ENCODE peak calls at places on chromosome 3, in ten cellular contexts. One of them, this sample, is unnamed.

GRCh38 chr3:53570709-53571108 is 76.3 kb downstream of the CACNA1D start:
- DNase-seq in Right ventricle myocardium superior: no peak
- DNase-seq in nucleus accumbens: no peak
- DNase-seq in T-cell: no peak
- DNase-seq in testis: no peak
- DNase-seq in NCI-H524: no peak
- DNase-seq in left cardiac atrium: peak
- DNase-seq in effector memory CD4-positive, alpha-beta T cell: no peak
- DNase-seq in Caki2: peak
- DNase-seq in fibroblast of villous mesenchyme: no peak
- DNase-seq in this sample: no peak

GRCh38 chr3:66468016-66468735 is 32.6 kb downstream of the LRIG1 start:
- DNase-seq in Right ventricle myocardium superior: no peak
- DNase-seq in nucleus accumbens: no peak
- DNase-seq in T-cell: no peak
- DNase-seq in testis: no peak
- DNase-seq in NCI-H524: no peak
- DNase-seq in left cardiac atrium: no peak
- DNase-seq in effector memory CD4-positive, alpha-beta T cell: no peak
- DNase-seq in Caki2: no peak
- DNase-seq in fibroblast of villous mesenchyme: peak
- DNase-seq in this sample: no peak

GRCh38 chr3:172102123-172102882 is 62.9 kb downstream of the FNDC3B start:
- DNase-seq in Right ventricle myocardium superior: peak
- DNase-seq in nucleus accumbens: no peak
- DNase-seq in T-cell: peak
- DNase-seq in testis: no peak
- DNase-seq in NCI-H524: no peak
- DNase-seq in left cardiac atrium: no peak
- DNase-seq in effector memory CD4-positive, alpha-beta T cell: peak
- DNase-seq in Caki2: no peak
- DNase-seq in fibroblast of villous mesenchyme: no peak
- DNase-seq in this sample: no peak

GRCh38 chr3:60417590-60417989 is 833.7 kb downstream of the FHIT start:
- DNase-seq in Right ventricle myocardium superior: no peak
- DNase-seq in nucleus accumbens: no peak
- DNase-seq in T-cell: no peak
- DNase-seq in testis: no peak
- DNase-seq in NCI-H524: peak
- DNase-seq in left cardiac atrium: no peak
- DNase-seq in effector memory CD4-positive, alpha-beta T cell: no peak
- DNase-seq in Caki2: no peak
- DNase-seq in fibroblast of villous mesenchyme: no peak
- DNase-seq in this sample: peak

GRCh38 chr3:64329037-64329436 is 103.8 kb upstream of the PRICKLE2 start:
- DNase-seq in Right ventricle myocardium superior: no peak
- DNase-seq in nucleus accumbens: no peak
- DNase-seq in T-cell: no peak
- DNase-seq in testis: no peak
- DNase-seq in NCI-H524: no peak
- DNase-seq in left cardiac atrium: no peak
- DNase-seq in effector memory CD4-positive, alpha-beta T cell: no peak
- DNase-seq in Caki2: no peak
- DNase-seq in fibroblast of villous mesenchyme: no peak
- DNase-seq in this sample: no peak

GRCh38 chr3:126996905-126997304 is 14.0 kb downstream of the PLXNA1 start:
- DNase-seq in Right ventricle myocardium superior: no peak
- DNase-seq in nucleus accumbens: no peak
- DNase-seq in T-cell: no peak
- DNase-seq in testis: no peak
- DNase-seq in NCI-H524: no peak
- DNase-seq in left cardiac atrium: no peak
- DNase-seq in effector memory CD4-positive, alpha-beta T cell: no peak
- DNase-seq in Caki2: no peak
- DNase-seq in fibroblast of villous mesenchyme: no peak
- DNase-seq in this sample: no peak

GRCh38 chr3:188656196-188656982 is 502.4 kb downstream of the LPP start:
- DNase-seq in Right ventricle myocardium superior: no peak
- DNase-seq in nucleus accumbens: no peak
- DNase-seq in T-cell: no peak
- DNase-seq in testis: no peak
- DNase-seq in NCI-H524: no peak
- DNase-seq in left cardiac atrium: no peak
- DNase-seq in effector memory CD4-positive, alpha-beta T cell: no peak
- DNase-seq in Caki2: no peak
- DNase-seq in fibroblast of villous mesenchyme: no peak
- DNase-seq in this sample: no peak

GRCh38 chr3:85576801-85577200 is 618.0 kb downstream of the CADM2 start:
- DNase-seq in Right ventricle myocardium superior: no peak
- DNase-seq in nucleus accumbens: no peak
- DNase-seq in T-cell: no peak
- DNase-seq in testis: no peak
- DNase-seq in NCI-H524: no peak
- DNase-seq in left cardiac atrium: no peak
- DNase-seq in effector memory CD4-positive, alpha-beta T cell: no peak
- DNase-seq in Caki2: no peak
- DNase-seq in fibroblast of villous mesenchyme: no peak
- DNase-seq in this sample: no peak

GRCh38 chr3:111739241-111739952 is 119.7 kb upstream of the PHLDB2 start:
- DNase-seq in Right ventricle myocardium superior: peak
- DNase-seq in nucleus accumbens: no peak
- DNase-seq in T-cell: no peak
- DNase-seq in testis: no peak
- DNase-seq in NCI-H524: no peak
- DNase-seq in left cardiac atrium: no peak
- DNase-seq in effector memory CD4-positive, alpha-beta T cell: no peak
- DNase-seq in Caki2: peak
- DNase-seq in fibroblast of villous mesenchyme: peak
- DNase-seq in this sample: no peak

GRCh38 chr3:15449489-15449888 is 22.1 kb downstream of the EAF1 start:
- DNase-seq in Right ventricle myocardium superior: no peak
- DNase-seq in nucleus accumbens: no peak
- DNase-seq in T-cell: no peak
- DNase-seq in testis: no peak
- DNase-seq in NCI-H524: no peak
- DNase-seq in left cardiac atrium: no peak
- DNase-seq in effector memory CD4-positive, alpha-beta T cell: no peak
- DNase-seq in Caki2: no peak
- DNase-seq in fibroblast of villous mesenchyme: no peak
- DNase-seq in this sample: no peak

GRCh38 chr3:123089611-123090301 is 22.9 kb downstream of the PDIA5 start:
- DNase-seq in Right ventricle myocardium superior: peak
- DNase-seq in nucleus accumbens: no peak
- DNase-seq in T-cell: no peak
- DNase-seq in testis: peak
- DNase-seq in NCI-H524: no peak
- DNase-seq in left cardiac atrium: peak
- DNase-seq in effector memory CD4-positive, alpha-beta T cell: no peak
- DNase-seq in Caki2: no peak
- DNase-seq in fibroblast of villous mesenchyme: no peak
- DNase-seq in this sample: no peak

GRCh38 chr3:64344721-64345207 is 119.5 kb upstream of the PRICKLE2 start:
- DNase-seq in Right ventricle myocardium superior: no peak
- DNase-seq in nucleus accumbens: no peak
- DNase-seq in T-cell: no peak
- DNase-seq in testis: no peak
- DNase-seq in NCI-H524: no peak
- DNase-seq in left cardiac atrium: no peak
- DNase-seq in effector memory CD4-positive, alpha-beta T cell: no peak
- DNase-seq in Caki2: no peak
- DNase-seq in fibroblast of villous mesenchyme: peak
- DNase-seq in this sample: no peak

GRCh38 chr3:149657796-149658443 is at the start of gene WWTR1:
- DNase-seq in Right ventricle myocardium superior: peak
- DNase-seq in nucleus accumbens: peak
- DNase-seq in T-cell: no peak
- DNase-seq in testis: peak
- DNase-seq in NCI-H524: peak
- DNase-seq in left cardiac atrium: peak
- DNase-seq in effector memory CD4-positive, alpha-beta T cell: no peak
- DNase-seq in Caki2: peak
- DNase-seq in fibroblast of villous mesenchyme: peak
- DNase-seq in this sample: no peak

GRCh38 chr3:164479978-164480377 is 598.3 kb downstream of the SI start:
- DNase-seq in Right ventricle myocardium superior: no peak
- DNase-seq in nucleus accumbens: no peak
- DNase-seq in T-cell: no peak
- DNase-seq in testis: no peak
- DNase-seq in NCI-H524: no peak
- DNase-seq in left cardiac atrium: no peak
- DNase-seq in effector memory CD4-positive, alpha-beta T cell: no peak
- DNase-seq in Caki2: no peak
- DNase-seq in fibroblast of villous mesenchyme: no peak
- DNase-seq in this sample: no peak

GRCh38 chr3:125057186-125057850 is 1.5 kb upstream of the HEG1 start:
- DNase-seq in Right ventricle myocardium superior: no peak
- DNase-seq in nucleus accumbens: no peak
- DNase-seq in T-cell: no peak
- DNase-seq in testis: no peak
- DNase-seq in NCI-H524: no peak
- DNase-seq in left cardiac atrium: peak
- DNase-seq in effector memory CD4-positive, alpha-beta T cell: no peak
- DNase-seq in Caki2: peak
- DNase-seq in fibroblast of villous mesenchyme: peak
- DNase-seq in this sample: no peak

GRCh38 chr3:13076255-13076654 is 3.0 kb upstream of the IQSEC1 start:
- DNase-seq in Right ventricle myocardium superior: no peak
- DNase-seq in nucleus accumbens: no peak
- DNase-seq in T-cell: no peak
- DNase-seq in testis: no peak
- DNase-seq in NCI-H524: no peak
- DNase-seq in left cardiac atrium: no peak
- DNase-seq in effector memory CD4-positive, alpha-beta T cell: no peak
- DNase-seq in Caki2: no peak
- DNase-seq in fibroblast of villous mesenchyme: no peak
- DNase-seq in this sample: no peak

GRCh38 chr3:98056035-98056434 is 20.9 kb upstream of the GABRR3 start:
- DNase-seq in Right ventricle myocardium superior: no peak
- DNase-seq in nucleus accumbens: no peak
- DNase-seq in T-cell: no peak
- DNase-seq in testis: no peak
- DNase-seq in NCI-H524: no peak
- DNase-seq in left cardiac atrium: no peak
- DNase-seq in effector memory CD4-positive, alpha-beta T cell: no peak
- DNase-seq in Caki2: no peak
- DNase-seq in fibroblast of villous mesenchyme: no peak
- DNase-seq in this sample: no peak

GRCh38 chr3:33687406-33688010 is 30.5 kb downstream of the CLASP2 start:
- DNase-seq in Right ventricle myocardium superior: no peak
- DNase-seq in nucleus accumbens: no peak
- DNase-seq in T-cell: no peak
- DNase-seq in testis: no peak
- DNase-seq in NCI-H524: no peak
- DNase-seq in left cardiac atrium: no peak
- DNase-seq in effector memory CD4-positive, alpha-beta T cell: no peak
- DNase-seq in Caki2: no peak
- DNase-seq in fibroblast of villous mesenchyme: peak
- DNase-seq in this sample: no peak

GRCh38 chr3:116087431-116087830 is 357.9 kb downstream of the LSAMP start:
- DNase-seq in Right ventricle myocardium superior: no peak
- DNase-seq in nucleus accumbens: no peak
- DNase-seq in T-cell: no peak
- DNase-seq in testis: peak
- DNase-seq in NCI-H524: no peak
- DNase-seq in left cardiac atrium: no peak
- DNase-seq in effector memory CD4-positive, alpha-beta T cell: no peak
- DNase-seq in Caki2: no peak
- DNase-seq in fibroblast of villous mesenchyme: peak
- DNase-seq in this sample: peak

GRCh38 chr3:195196266-195196665 is 74.7 kb downstream of the XXYLT1 start:
- DNase-seq in Right ventricle myocardium superior: no peak
- DNase-seq in nucleus accumbens: no peak
- DNase-seq in T-cell: no peak
- DNase-seq in testis: no peak
- DNase-seq in NCI-H524: no peak
- DNase-seq in left cardiac atrium: no peak
- DNase-seq in effector memory CD4-positive, alpha-beta T cell: no peak
- DNase-seq in Caki2: peak
- DNase-seq in fibroblast of villous mesenchyme: peak
- DNase-seq in this sample: no peak

GRCh38 chr3:173841334-173841733 is 443.8 kb downstream of the NLGN1 start:
- DNase-seq in Right ventricle myocardium superior: no peak
- DNase-seq in nucleus accumbens: no peak
- DNase-seq in T-cell: no peak
- DNase-seq in testis: no peak
- DNase-seq in NCI-H524: no peak
- DNase-seq in left cardiac atrium: no peak
- DNase-seq in effector memory CD4-positive, alpha-beta T cell: no peak
- DNase-seq in Caki2: no peak
- DNase-seq in fibroblast of villous mesenchyme: no peak
- DNase-seq in this sample: no peak

GRCh38 chr3:37806505-37807291 is 55.0 kb upstream of the CTDSPL start:
- DNase-seq in Right ventricle myocardium superior: no peak
- DNase-seq in nucleus accumbens: no peak
- DNase-seq in T-cell: no peak
- DNase-seq in testis: no peak
- DNase-seq in NCI-H524: peak
- DNase-seq in left cardiac atrium: no peak
- DNase-seq in effector memory CD4-positive, alpha-beta T cell: no peak
- DNase-seq in Caki2: no peak
- DNase-seq in fibroblast of villous mesenchyme: no peak
- DNase-seq in this sample: no peak